ENCODE peak calls at places on chromosome 15, in five cellular contexts. One of them, this sample, is unnamed.
A peak's percentile ranks its signal among the peaks of the same experiment; 100 is the strongest.

GRCh38 chr15:77514635-77515421 is 94.1 kb downstream of the HMG20A start:
- DNase-seq in H1: no peak
- DNase-seq in GM12891: no peak
- DNase-seq in K562: no peak
- DNase-seq in HepG2: no peak
- DNase-seq in this sample: no peak

GRCh38 chr15:63015618-63016017 is 26.9 kb upstream of the TPM1 start:
- DNase-seq in H1: no peak
- DNase-seq in GM12891: no peak
- DNase-seq in K562: no peak
- DNase-seq in HepG2: no peak
- DNase-seq in this sample: no peak

GRCh38 chr15:77974098-77974414 is 103.5 kb downstream of the TBC1D2B start:
- DNase-seq in H1: peak; percentile 33
- DNase-seq in GM12891: no peak
- DNase-seq in K562: no peak
- DNase-seq in HepG2: no peak
- DNase-seq in this sample: no peak

GRCh38 chr15:35115155-35115725 is 30.1 kb upstream of the NANOGP8 start:
- DNase-seq in H1: no peak
- DNase-seq in GM12891: no peak
- DNase-seq in K562: no peak
- DNase-seq in HepG2: peak; percentile 15
- DNase-seq in this sample: no peak

GRCh38 chr15:34821907-34822306 is 26.6 kb upstream of the ACTC1 start:
- DNase-seq in H1: no peak
- DNase-seq in GM12891: no peak
- DNase-seq in K562: no peak
- DNase-seq in HepG2: no peak
- DNase-seq in this sample: no peak

GRCh38 chr15:63944681-63944955 is 101.7 kb downstream of the DAPK2 start:
- DNase-seq in H1: peak; percentile 19
- DNase-seq in GM12891: no peak
- DNase-seq in K562: no peak
- DNase-seq in HepG2: no peak
- DNase-seq in this sample: no peak

GRCh38 chr15:42118650-42119531 is 24.5 kb upstream of the PLA2G4D start:
- DNase-seq in H1: no peak
- DNase-seq in GM12891: no peak
- DNase-seq in K562: no peak
- DNase-seq in HepG2: no peak
- DNase-seq in this sample: no peak

GRCh38 chr15:68348064-68348463 is 70.5 kb downstream of the FEM1B start:
- DNase-seq in H1: no peak
- DNase-seq in GM12891: no peak
- DNase-seq in K562: peak; percentile 69
- DNase-seq in HepG2: no peak
- DNase-seq in this sample: no peak

GRCh38 chr15:30033763-30034162 is 49.0 kb upstream of the GOLGA8J start:
- DNase-seq in H1: no peak
- DNase-seq in GM12891: no peak
- DNase-seq in K562: no peak
- DNase-seq in HepG2: no peak
- DNase-seq in this sample: no peak

GRCh38 chr15:46652256-46652655 is 1017.4 kb downstream of the SQOR start:
- DNase-seq in H1: no peak
- DNase-seq in GM12891: no peak
- DNase-seq in K562: no peak
- DNase-seq in HepG2: no peak
- DNase-seq in this sample: no peak

GRCh38 chr15:77493324-77493907 is 72.7 kb downstream of the HMG20A start:
- DNase-seq in H1: no peak
- DNase-seq in GM12891: no peak
- DNase-seq in K562: no peak
- DNase-seq in HepG2: no peak
- DNase-seq in this sample: no peak

GRCh38 chr15:85763557-85764303 is 31.0 kb downstream of the KLHL25 start:
- DNase-seq in H1: no peak
- DNase-seq in GM12891: no peak
- DNase-seq in K562: no peak
- DNase-seq in HepG2: no peak
- DNase-seq in this sample: no peak

GRCh38 chr15:78203346-78204225 is 30.8 kb downstream of the ACSBG1 start:
- DNase-seq in H1: peak; percentile 39
- DNase-seq in GM12891: no peak
- DNase-seq in K562: no peak
- DNase-seq in HepG2: no peak
- DNase-seq in this sample: no peak

GRCh38 chr15:95269247-95270155 is 1038.1 kb downstream of the MCTP2 start:
- DNase-seq in H1: no peak
- DNase-seq in GM12891: no peak
- DNase-seq in K562: no peak
- DNase-seq in HepG2: no peak
- DNase-seq in this sample: no peak

GRCh38 chr15:92683511-92683834 is 27.9 kb upstream of the FAM174B start:
- DNase-seq in H1: peak; percentile 59
- DNase-seq in GM12891: no peak
- DNase-seq in K562: peak; percentile 27
- DNase-seq in HepG2: peak; percentile 50
- DNase-seq in this sample: no peak

GRCh38 chr15:38226867-38227266 is 25.8 kb upstream of the SPRED1 start:
- DNase-seq in H1: no peak
- DNase-seq in GM12891: no peak
- DNase-seq in K562: no peak
- DNase-seq in HepG2: peak; percentile 59
- DNase-seq in this sample: no peak

GRCh38 chr15:44550256-44550655 is 13.3 kb downstream of the EIF3J start:
- DNase-seq in H1: no peak
- DNase-seq in GM12891: no peak
- DNase-seq in K562: no peak
- DNase-seq in HepG2: no peak
- DNase-seq in this sample: no peak

GRCh38 chr15:63837032-63837431 is 3.3 kb upstream of the HERC1 start:
- DNase-seq in H1: no peak
- DNase-seq in GM12891: no peak
- DNase-seq in K562: no peak
- DNase-seq in HepG2: no peak
- DNase-seq in this sample: no peak

GRCh38 chr15:65962187-65962586 is 92.9 kb downstream of the RAB11A start:
- DNase-seq in H1: no peak
- DNase-seq in GM12891: no peak
- DNase-seq in K562: no peak
- DNase-seq in HepG2: no peak
- DNase-seq in this sample: no peak

GRCh38 chr15:31468911-31469800 is 142.5 kb downstream of the KLF13 start:
- DNase-seq in H1: peak; percentile 22
- DNase-seq in GM12891: no peak
- DNase-seq in K562: no peak
- DNase-seq in HepG2: no peak
- DNase-seq in this sample: no peak

GRCh38 chr15:31434418-31435255 is 108.0 kb downstream of the KLF13 start:
- DNase-seq in H1: no peak
- DNase-seq in GM12891: peak; percentile 60
- DNase-seq in K562: peak; percentile 18
- DNase-seq in HepG2: no peak
- DNase-seq in this sample: peak; percentile 63

GRCh38 chr15:79192462-79193036 is 90.0 kb upstream of the ANKRD34C start:
- DNase-seq in H1: no peak
- DNase-seq in GM12891: no peak
- DNase-seq in K562: no peak
- DNase-seq in HepG2: no peak
- DNase-seq in this sample: no peak

GRCh38 chr15:31852933-31853332 is 177.4 kb upstream of the CHRNA7 start:
- DNase-seq in H1: no peak
- DNase-seq in GM12891: no peak
- DNase-seq in K562: no peak
- DNase-seq in HepG2: no peak
- DNase-seq in this sample: no peak

GRCh38 chr15:65328506-65329297 is 24.2 kb downstream of the RNU5B-1 start:
- DNase-seq in H1: no peak
- DNase-seq in GM12891: no peak
- DNase-seq in K562: no peak
- DNase-seq in HepG2: no peak
- DNase-seq in this sample: no peak

GRCh38 chr15:76183906-76184639 is 124.3 kb downstream of the TMEM266 start:
- DNase-seq in H1: no peak
- DNase-seq in GM12891: no peak
- DNase-seq in K562: no peak
- DNase-seq in HepG2: no peak
- DNase-seq in this sample: no peak

GRCh38 chr15:76184640-76185020 is 124.8 kb downstream of the TMEM266 start:
- DNase-seq in H1: no peak
- DNase-seq in GM12891: no peak
- DNase-seq in K562: no peak
- DNase-seq in HepG2: no peak
- DNase-seq in this sample: no peak

GRCh38 chr15:76179023-76179422 is 119.2 kb downstream of the TMEM266 start:
- DNase-seq in H1: no peak
- DNase-seq in GM12891: no peak
- DNase-seq in K562: no peak
- DNase-seq in HepG2: no peak
- DNase-seq in this sample: no peak

GRCh38 chr15:76180321-76180720 is 120.5 kb downstream of the TMEM266 start:
- DNase-seq in H1: no peak
- DNase-seq in GM12891: no peak
- DNase-seq in K562: no peak
- DNase-seq in HepG2: no peak
- DNase-seq in this sample: no peak

GRCh38 chr15:76181705-76182107 is 121.9 kb downstream of the TMEM266 start:
- DNase-seq in H1: no peak
- DNase-seq in GM12891: peak; percentile 48
- DNase-seq in K562: no peak
- DNase-seq in HepG2: no peak
- DNase-seq in this sample: peak; percentile 44
- TF ChIP-seq TAF1 in H1: no peak
- TF ChIP-seq TAF1 in GM12891: no peak
- TF ChIP-seq TAF1 in K562: no peak
- TF ChIP-seq TAF1 in HepG2: no peak
- TF ChIP-seq TAF1 in this sample: no peak

GRCh38 chr15:89898628-89899302 is 5.0 kb upstream of the AP3S2 start:
- DNase-seq in H1: peak; percentile 63
- DNase-seq in GM12891: peak; percentile 63
- DNase-seq in K562: peak; percentile 80
- DNase-seq in HepG2: peak; percentile 77
- DNase-seq in this sample: no peak

GRCh38 chr15:89898146-89898545 is 4.4 kb upstream of the AP3S2 start:
- DNase-seq in H1: no peak
- DNase-seq in GM12891: no peak
- DNase-seq in K562: no peak
- DNase-seq in HepG2: no peak
- DNase-seq in this sample: no peak

GRCh38 chr15:89893027-89893426 is 767 bp downstream of the AP3S2 start:
- DNase-seq in H1: no peak
- DNase-seq in GM12891: no peak
- DNase-seq in K562: no peak
- DNase-seq in HepG2: no peak
- DNase-seq in this sample: no peak

GRCh38 chr15:89899303-89899946 is 5.6 kb upstream of the AP3S2 start:
- DNase-seq in H1: no peak
- DNase-seq in GM12891: no peak
- DNase-seq in K562: no peak
- DNase-seq in HepG2: no peak
- DNase-seq in this sample: no peak

DNA sequence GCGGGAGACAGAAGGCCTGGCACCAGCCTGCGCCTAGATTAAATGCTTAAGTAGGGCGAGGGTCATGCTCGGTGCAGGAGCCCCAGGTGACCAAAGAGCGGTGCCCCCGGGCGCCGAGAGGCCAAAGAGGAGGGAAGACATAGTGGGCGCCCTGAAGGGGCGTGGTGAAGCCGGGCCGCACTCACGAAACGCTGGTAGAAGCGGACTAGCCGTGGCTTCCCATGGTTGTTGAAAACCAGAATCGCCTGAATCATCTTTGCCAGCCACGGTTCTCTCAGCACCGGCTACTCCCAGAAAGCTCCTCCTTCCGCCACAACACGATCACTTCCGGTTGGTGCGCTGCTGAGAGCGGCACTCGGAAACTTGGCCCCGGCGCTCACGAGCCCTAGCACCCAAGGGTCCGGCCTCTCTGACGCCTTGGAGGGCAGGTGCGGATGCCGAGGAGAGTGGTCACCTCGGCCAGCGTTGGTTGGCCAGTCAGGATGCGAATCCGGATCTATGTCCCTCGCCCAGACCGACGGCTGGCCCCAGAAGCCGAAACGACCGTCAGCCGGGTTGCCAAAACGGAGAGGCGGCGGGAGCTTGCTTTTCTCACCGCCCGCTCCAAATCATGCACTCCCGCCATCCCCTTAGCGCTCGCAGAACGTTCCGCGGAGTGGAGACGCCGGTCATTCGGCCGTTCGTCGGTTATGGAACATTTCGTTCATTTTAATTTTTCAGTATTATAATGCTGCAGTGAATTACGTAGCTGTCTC is at the start of gene AP3S2:
- DNase-seq in H1: peak; percentile 89
- DNase-seq in GM12891: peak; percentile 69
- DNase-seq in K562: peak; percentile 84
- DNase-seq in HepG2: peak; percentile 87
- DNase-seq in this sample: peak; percentile 66
- TF ChIP-seq POLR2A in H1: peak; percentile 57
- TF ChIP-seq POLR2A in GM12891: peak; percentile 87
- TF ChIP-seq POLR2A in K562: peak; percentile 89
- TF ChIP-seq POLR2A in HepG2: peak; percentile 78
- TF ChIP-seq POLR2A in this sample: peak; percentile 86

DNA sequence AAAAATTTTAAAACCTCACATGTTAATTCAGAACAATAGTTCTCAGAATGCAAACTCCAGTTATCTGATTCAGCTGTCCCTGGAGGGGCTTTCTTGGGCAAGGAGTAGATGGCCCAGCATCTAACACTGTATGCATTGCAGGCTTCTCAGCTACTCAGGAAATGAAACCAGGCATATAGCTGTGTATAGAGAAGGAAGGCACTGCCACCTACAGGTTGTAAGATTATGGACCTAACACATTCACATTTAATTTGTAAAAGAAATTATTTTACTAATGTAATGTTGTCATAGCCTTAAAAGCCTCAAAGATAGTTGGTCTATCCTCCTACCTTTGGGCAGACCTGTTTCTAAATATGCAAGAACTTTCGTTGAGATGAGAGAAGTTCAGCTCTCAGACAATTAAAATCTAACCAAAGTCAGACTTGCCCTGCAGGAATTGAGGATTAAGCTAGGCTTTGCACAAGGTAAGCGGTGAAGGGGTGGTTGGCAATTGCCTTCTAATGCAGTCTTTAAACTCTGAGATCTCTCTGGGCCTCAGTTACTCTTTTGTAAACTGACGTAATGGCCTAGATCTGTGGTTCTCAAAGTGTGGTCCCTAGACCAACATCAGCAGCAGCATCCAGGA is 132.8 kb upstream of the SLC24A5 start:
- DNase-seq in H1: no peak
- DNase-seq in GM12891: peak; percentile 16
- DNase-seq in K562: no peak
- DNase-seq in HepG2: peak; percentile 35
- DNase-seq in this sample: no peak
- TF ChIP-seq TAF1 in H1: no peak
- TF ChIP-seq TAF1 in GM12891: no peak
- TF ChIP-seq TAF1 in K562: no peak
- TF ChIP-seq TAF1 in HepG2: no peak
- TF ChIP-seq TAF1 in this sample: no peak

GRCh38 chr15:82263350-82263749 is 732 bp downstream of the SAXO2 start:
- DNase-seq in H1: no peak
- DNase-seq in GM12891: no peak
- DNase-seq in K562: no peak
- DNase-seq in HepG2: peak; percentile 92
- DNase-seq in this sample: no peak

GRCh38 chr15:82262422-82263026 is at the start of the genes EFL1 and SAXO2:
- DNase-seq in H1: peak; percentile 92
- DNase-seq in GM12891: peak; percentile 76
- DNase-seq in K562: peak; percentile 91
- DNase-seq in HepG2: peak; percentile 70
- DNase-seq in this sample: peak; percentile 77
- TF ChIP-seq POLR2A in H1: no peak
- TF ChIP-seq POLR2A in GM12891: peak; percentile 59
- TF ChIP-seq POLR2A in K562: peak; percentile 75
- TF ChIP-seq POLR2A in HepG2: peak; percentile 73
- TF ChIP-seq POLR2A in this sample: peak; percentile 70